ENCODE peak calls at places on chromosomes 16 and 17, in nine cellular contexts. K is breast epithelium, I is osteoblast, D is left lung, Y is uterus, B is DND-41, C is esophagus muscularis mucosa, P is HFF-Myc, F is heart right ventricle. X is an unnamed sample.

GRCh38 chr17:65057520-65058075 is 1.1 kb upstream of the GNA13 start:
- DNase-seq in K (peak; percentile 57), I (no peak), D (no peak), Y (peak; percentile 23), B (no peak), C (no peak), P (no peak), F (peak; percentile 26), X (no peak)

GRCh38 chr17:1315409-1315808 is 35.9 kb downstream of the TRARG1 start:
- DNase-seq in K (no peak), I (no peak), D (peak; percentile 30), Y (no peak), B (no peak), C (no peak), P (no peak), F (peak; percentile 66), X (no peak)

GRCh38 chr17:4833941-4834501 is 881 bp downstream of the MINK1 start:
- DNase-seq in K (no peak), I (peak; percentile 81), D (no peak), Y (no peak), B (peak; percentile 36), C (no peak), P (peak; percentile 19), F (no peak), X (no peak)

GRCh38 chr17:73541111-73541510 is 103.1 kb downstream of the SDK2 start:
- DNase-seq in K (no peak), I (peak; percentile 71), D (no peak), Y (no peak), B (no peak), C (no peak), P (no peak), F (no peak), X (no peak)

GRCh38 chr16:48194828-48195566 is 39.2 kb upstream of the ABCC12 start:
- DNase-seq in K (no peak), I (no peak), D (no peak), Y (no peak), B (no peak), C (no peak), P (no peak), F (no peak), X (no peak)

GRCh38 chr16:86521236-86522197 is 11.2 kb downstream of the FOXF1 start:
- DNase-seq in K (no peak), I (peak; percentile 80), D (peak; percentile 27), Y (no peak), B (no peak), C (no peak), P (no peak), F (no peak), X (peak; percentile 51)

GRCh38 chr17:1116602-1117001 is 63.2 kb downstream of the ABR start:
- DNase-seq in K (no peak), I (no peak), D (no peak), Y (no peak), B (no peak), C (no peak), P (no peak), F (no peak), X (no peak)

GRCh38 chr17:72125226-72125651 is 4.4 kb downstream of the SOX9 start:
- DNase-seq in K (no peak), I (no peak), D (no peak), Y (no peak), B (no peak), C (no peak), P (no peak), F (no peak), X (no peak)

GRCh38 chr16:12819126-12820117 is 15.7 kb upstream of the CPPED1 start:
- DNase-seq in K (no peak), I (peak; percentile 90), D (peak; percentile 94), Y (peak; percentile 48), B (peak; percentile 73), C (no peak), P (no peak), F (peak; percentile 77), X (no peak)

GRCh38 chr16:12811441-12812198 is 7.9 kb upstream of the CPPED1 start:
- DNase-seq in K (no peak), I (no peak), D (no peak), Y (no peak), B (no peak), C (no peak), P (no peak), F (no peak), X (no peak)

GRCh38 chr16:12818331-12818730 is 14.6 kb upstream of the CPPED1 start:
- DNase-seq in K (no peak), I (no peak), D (no peak), Y (no peak), B (no peak), C (no peak), P (no peak), F (no peak), X (no peak)

GRCh38 chr16:12815361-12815760 is 11.7 kb upstream of the CPPED1 start:
- DNase-seq in K (no peak), I (no peak), D (no peak), Y (no peak), B (no peak), C (no peak), P (no peak), F (no peak), X (no peak)
- TF ChIP-seq CTCF in K (no peak), I (peak; percentile 34), D (no peak), Y (no peak), B (peak; percentile 9), C (no peak), P (no peak), F (no peak), X (peak; percentile 58)

GRCh38 chr17:39861235-39861634 is 2.9 kb downstream of the IKZF3 start:
- DNase-seq in K (no peak), I (no peak), D (no peak), Y (no peak), B (no peak), C (no peak), P (no peak), F (no peak), X (no peak)

GRCh38 chr17:39867084-39867890 is 715 bp upstream of the ZPBP2 start:
- DNase-seq in K (no peak), I (no peak), D (no peak), Y (no peak), B (no peak), C (no peak), P (no peak), F (no peak), X (no peak)

GRCh38 chr17:39866013-39866730 is 1.8 kb upstream of the ZPBP2 start:
- DNase-seq in K (no peak), I (no peak), D (no peak), Y (no peak), B (no peak), C (no peak), P (no peak), F (no peak), X (no peak)

GRCh38 chr17:39863244-39863917 is 731 bp downstream of the IKZF3 start:
- DNase-seq in K (no peak), I (no peak), D (no peak), Y (no peak), B (no peak), C (no peak), P (no peak), F (no peak), X (no peak)

DNA sequence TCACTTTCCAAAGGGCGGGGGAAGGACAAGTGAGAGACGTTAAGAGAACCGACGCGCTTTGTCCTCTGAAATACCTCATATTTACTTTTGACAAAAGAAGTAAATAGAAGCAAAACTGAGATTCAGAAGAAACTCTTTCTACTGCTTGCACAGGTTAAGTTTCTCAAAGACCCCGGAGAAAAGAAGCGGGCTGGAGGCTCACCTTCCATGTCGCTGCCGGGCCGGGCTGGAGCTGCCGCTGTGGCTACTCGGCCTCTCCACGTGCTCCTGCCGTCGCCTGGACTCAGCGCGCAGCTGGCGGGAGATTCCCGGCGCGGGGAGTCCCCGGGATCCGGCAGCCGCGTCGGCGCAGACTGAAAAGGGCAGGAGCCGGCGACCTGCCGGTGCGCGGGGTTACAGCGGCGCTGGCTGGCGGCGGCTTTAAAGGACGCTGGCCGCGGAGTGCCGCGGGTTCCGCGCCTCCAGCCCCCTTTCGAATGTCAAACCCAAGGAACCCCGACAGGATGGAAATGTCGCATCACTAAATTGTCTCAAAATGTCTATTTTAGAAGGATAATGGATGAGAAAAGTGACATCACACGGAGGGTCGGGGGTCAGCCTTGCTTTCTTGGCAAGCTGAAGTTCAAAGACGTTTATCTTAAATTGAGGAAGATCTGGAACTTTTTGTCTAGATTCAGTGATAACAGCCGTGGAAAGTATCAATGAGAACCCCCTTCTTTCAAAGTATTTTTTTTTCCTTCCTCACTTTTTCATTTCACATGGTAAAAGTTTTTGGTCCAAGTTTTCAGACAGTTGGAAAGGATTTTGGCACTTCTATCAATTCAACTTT is at the start of gene IKZF3:
- DNase-seq in K (peak; percentile 36), I (peak; percentile 54), D (peak; percentile 93), Y (peak; percentile 19), B (peak; percentile 54), C (no peak), P (no peak), F (peak; percentile 62), X (no peak)
- TF ChIP-seq CTCF in K (no peak), I (no peak), D (no peak), Y (no peak), B (peak; percentile 53), C (no peak), P (no peak), F (peak; percentile 29), X (no peak)

DNA sequence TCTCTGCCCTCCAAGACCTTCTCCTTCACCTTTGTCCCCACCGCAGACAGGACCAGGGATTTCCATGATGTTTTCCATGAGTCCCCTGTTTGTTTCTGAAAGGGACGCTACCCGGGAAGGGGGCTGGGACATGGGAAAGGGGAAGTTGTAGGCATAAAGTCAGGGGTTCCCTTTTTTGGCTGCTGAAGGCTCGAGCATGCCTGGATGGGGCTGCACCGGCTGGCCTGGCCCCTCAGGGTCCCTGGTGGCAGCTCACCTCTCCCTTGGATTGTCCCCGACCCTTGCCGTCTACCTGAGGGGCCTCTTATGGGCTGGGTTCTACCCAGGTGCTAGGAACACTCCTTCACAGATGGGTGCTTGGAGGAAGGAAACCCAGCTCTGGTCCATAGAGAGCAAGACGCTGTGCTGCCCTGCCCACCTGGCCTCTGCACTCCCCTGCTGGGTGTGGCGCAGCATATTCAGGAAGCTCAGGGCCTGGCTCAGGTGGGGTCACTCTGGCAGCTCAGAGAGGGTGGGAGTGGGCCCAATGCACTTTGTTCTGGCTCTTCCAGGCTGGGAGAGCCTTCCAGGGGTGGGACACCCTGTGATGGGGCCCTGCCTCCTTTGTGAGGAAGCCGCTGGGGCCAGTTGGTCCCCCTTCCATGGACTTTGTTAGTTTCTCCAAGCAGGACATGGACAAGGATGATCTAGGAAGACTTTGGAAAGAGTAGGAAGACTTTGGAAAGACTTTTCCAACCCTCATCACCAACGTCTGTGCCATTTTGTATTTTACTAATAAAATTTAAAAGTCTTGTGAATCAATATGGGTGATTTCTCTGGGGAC is 12.2 kb downstream of the CX3CL1 start:
- DNase-seq in K (no peak), I (no peak), D (no peak), Y (no peak), B (no peak), C (no peak), P (no peak), F (no peak), X (peak; percentile 49)
- TF ChIP-seq CTCF in K (no peak), I (no peak), D (no peak), Y (no peak), B (no peak), C (no peak), P (no peak), F (no peak), X (no peak)

GRCh38 chr16:12094537-12095265 is 118.2 kb downstream of the SNX29 start:
- DNase-seq in K (no peak), I (no peak), D (no peak), Y (no peak), B (no peak), C (no peak), P (no peak), F (no peak), X (no peak)

GRCh38 chr16:12096162-12096781 is 119.7 kb downstream of the SNX29 start:
- DNase-seq in K (no peak), I (no peak), D (no peak), Y (no peak), B (no peak), C (no peak), P (no peak), F (no peak), X (no peak)

GRCh38 chr16:12093902-12094301 is 117.4 kb downstream of the SNX29 start:
- DNase-seq in K (no peak), I (no peak), D (no peak), Y (no peak), B (no peak), C (no peak), P (no peak), F (no peak), X (no peak)

GRCh38 chr16:12096828-12097522 is 120.4 kb downstream of the SNX29 start:
- DNase-seq in K (no peak), I (no peak), D (no peak), Y (no peak), B (no peak), C (no peak), P (no peak), F (no peak), X (no peak)

DNA sequence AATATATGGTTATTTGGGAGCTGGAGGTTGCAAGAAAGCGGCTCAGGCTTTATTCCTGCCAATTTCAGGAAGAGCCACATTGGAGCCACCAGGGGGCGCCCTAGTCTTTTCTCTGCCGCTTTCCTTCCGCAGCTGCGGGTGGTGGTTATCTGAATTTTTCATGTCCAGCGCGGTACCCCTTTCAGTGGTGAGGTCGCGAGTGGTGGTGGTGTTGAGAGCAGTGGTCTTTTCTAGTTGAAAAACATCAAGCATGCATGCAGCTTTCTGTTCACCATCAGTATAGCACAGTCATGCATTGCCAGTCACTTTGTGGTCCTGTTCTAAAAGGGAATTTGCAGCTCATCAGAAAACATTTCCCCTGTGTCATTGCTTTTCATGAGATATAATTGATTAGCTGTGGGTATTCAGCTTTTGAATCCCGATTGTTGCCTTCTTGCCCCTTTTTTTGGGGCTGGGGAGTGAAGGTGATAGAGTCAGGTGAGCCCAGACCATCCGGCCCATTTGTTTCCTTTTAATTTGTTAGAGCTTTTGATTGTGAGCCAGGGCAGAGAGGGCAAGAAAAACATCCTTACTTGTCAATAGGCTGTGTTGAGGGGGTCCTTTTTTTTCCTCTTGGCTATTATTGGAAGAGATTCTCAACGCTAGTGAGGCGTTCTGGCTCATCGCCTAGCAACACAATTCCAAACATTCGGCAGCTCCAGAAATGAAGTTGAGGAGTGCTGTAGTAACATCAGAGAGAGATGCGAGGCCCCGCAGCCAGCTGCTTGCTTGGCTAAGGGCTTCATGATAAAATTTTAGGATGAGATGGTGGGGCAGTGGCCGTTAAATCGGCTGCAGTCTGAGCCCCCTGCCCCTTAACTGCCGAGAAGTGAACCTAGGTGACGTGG is 119.0 kb downstream of the SNX29 start:
- DNase-seq in K (no peak), I (peak; percentile 88), D (peak; percentile 85), Y (peak; percentile 70), B (peak; percentile 61), C (no peak), P (no peak), F (peak; percentile 69), X (no peak)
- TF ChIP-seq CTCF in K (peak; percentile 85), I (peak; percentile 94), D (peak; percentile 87), Y (peak; percentile 96), B (peak; percentile 89), C (peak; percentile 96), P (peak; percentile 92), F (peak; percentile 92), X (peak; percentile 99)

X was measured in chondrocyte.